ENCODE peak calls at places on chromosome 4, in seven cellular contexts. Q, N, K, Z, V, M and S are unnamed samples.

GRCh38 chr4:113407409-113407808 is 354.1 kb downstream of the CAMK2D start:
- DNase-seq in K (no peak), Q (no peak), N (no peak), Z (no peak), M (no peak), V (no peak), S (no peak)

GRCh38 chr4:41561241-41561640 is 23.3 kb downstream of the LIMCH1 start:
- DNase-seq in Z (peak; percentile 44), Q (no peak), K (no peak), M (no peak), V (no peak), N (no peak), S (no peak)

GRCh38 chr4:80610845-80611244 is 275.3 kb downstream of the CFAP299 start:
- DNase-seq in K (no peak), M (no peak), N (no peak), Z (peak; percentile 6), V (no peak), Q (no peak), S (no peak)

GRCh38 chr4:7280906-7281305 is 88.6 kb downstream of the SORCS2 start:
- DNase-seq in M (no peak), V (no peak), N (no peak), Q (no peak), Z (no peak), K (no peak), S (no peak)

GRCh38 chr4:99219072-99219471 is at the start of gene ADH6:
- DNase-seq in V (no peak), Z (no peak), N (no peak), M (no peak), Q (no peak), K (no peak), S (no peak)

GRCh38 chr4:156961241-156962068 is 10.1 kb downstream of the PDGFC start:
- DNase-seq in V (peak; percentile 30), K (no peak), M (no peak), Z (peak; percentile 34), Q (no peak), N (no peak), S (peak; percentile 83)

GRCh38 chr4:152972821-152973613 is 36.9 kb downstream of the FHDC1 start:
- DNase-seq in Z (peak; percentile 98), Q (no peak), K (no peak), N (no peak), M (no peak), V (no peak), S (peak; percentile 27)

GRCh38 chr4:148445071-148445902 is 3.1 kb upstream of the NR3C2 start:
- DNase-seq in M (peak; percentile 73), N (peak; percentile 76), V (peak; percentile 84), K (no peak), Z (peak; percentile 60), Q (peak; percentile 54), S (peak; percentile 47)

GRCh38 chr4:79650794-79651431 is 242.9 kb upstream of the GK2 start:
- DNase-seq in V (no peak), Z (peak; percentile 85), N (no peak), K (no peak), M (no peak), Q (no peak), S (peak; percentile 24)

GRCh38 chr4:6606465-6607235 is 31.7 kb downstream of the MAN2B2 start:
- DNase-seq in N (no peak), Z (no peak), K (no peak), V (no peak), Q (no peak), M (no peak), S (peak; percentile 60)

GRCh38 chr4:152316969-152317368 is 218.9 kb downstream of the FBXW7 start:
- DNase-seq in N (no peak), Q (no peak), M (no peak), K (no peak), Z (peak; percentile 38), V (no peak), S (no peak)

GRCh38 chr4:55318135-55318534 is 27.9 kb upstream of the SRD5A3 start:
- DNase-seq in V (no peak), M (no peak), Q (no peak), Z (peak; percentile 42), K (no peak), N (no peak), S (no peak)

GRCh38 chr4:2333356-2333841 is 71.5 kb upstream of the MXD4 start:
- DNase-seq in N (no peak), Q (no peak), K (peak; percentile 78), Z (no peak), M (no peak), V (no peak), S (no peak)

GRCh38 chr4:144178414-144178813 is 37.9 kb upstream of the GYPA start:
- DNase-seq in V (no peak), Q (no peak), N (no peak), Z (peak; percentile 30), M (no peak), K (no peak), S (peak; percentile 20)

GRCh38 chr4:140811429-140811828 is 55.2 kb upstream of the TBC1D9 start:
- DNase-seq in V (no peak), Q (no peak), M (no peak), K (no peak), N (no peak), Z (no peak), S (no peak)

GRCh38 chr4:137663376-137664054 is 131.2 kb upstream of the PCDH18 start:
- DNase-seq in Z (no peak), V (no peak), Q (no peak), M (no peak), N (no peak), K (no peak), S (no peak)

GRCh38 chr4:184831153-184831552 is 5.4 kb upstream of the ACSL1 start:
- DNase-seq in K (no peak), V (no peak), Q (no peak), Z (no peak), M (no peak), N (no peak), S (no peak)

GRCh38 chr4:38306482-38307071 is 346.4 kb downstream of the PTTG2 start:
- DNase-seq in N (no peak), K (no peak), Z (no peak), V (no peak), Q (no peak), M (no peak), S (no peak)

GRCh38 chr4:164188236-164188635 is 565.7 kb upstream of the SMIM31 start:
- DNase-seq in Z (no peak), Q (no peak), N (no peak), K (no peak), V (peak; percentile 20), M (no peak), S (no peak)

GRCh38 chr4:5164221-5164912 is 113.1 kb downstream of the STK32B start:
- DNase-seq in K (peak; percentile 56), Q (no peak), N (no peak), Z (no peak), M (no peak), V (no peak), S (no peak)

GRCh38 chr4:100042235-100042634 is 92.2 kb upstream of the H2AZ1 start:
- DNase-seq in N (no peak), K (no peak), M (no peak), V (no peak), Q (no peak), Z (no peak), S (no peak)

GRCh38 chr4:16505726-16506125 is 279.5 kb upstream of the TAPT1 start:
- DNase-seq in V (no peak), K (no peak), Q (no peak), Z (peak; percentile 20), N (no peak), M (no peak), S (peak; percentile 19)

GRCh38 chr4:142473218-142473959 is 372.7 kb downstream of the INPP4B start:
- DNase-seq in Q (no peak), N (peak; percentile 50), Z (no peak), V (peak; percentile 49), M (no peak), K (no peak), S (peak; percentile 47)

GRCh38 chr4:89110541-89110985 is 770 bp upstream of the TIGD2 start:
- DNase-seq in Z (no peak), Q (no peak), M (no peak), V (no peak), K (no peak), N (no peak), S (no peak)

GRCh38 chr4:15457401-15458201 is 12.1 kb upstream of the CC2D2A start:
- DNase-seq in N (no peak), V (no peak), K (no peak), Q (no peak), M (peak; percentile 3), Z (peak; percentile 76), S (no peak)

GRCh38 chr4:3436048-3436797 is 5.5 kb upstream of the HGFAC start:
- DNase-seq in Z (no peak), N (peak; percentile 37), K (no peak), V (peak; percentile 23), M (no peak), Q (no peak), S (no peak)

GRCh38 chr4:109118635-109119034 is 183.8 kb downstream of the COL25A1 start:
- DNase-seq in M (no peak), N (no peak), V (no peak), Q (no peak), Z (no peak), K (no peak), S (no peak)

GRCh38 chr4:8032381-8032780 is 92.7 kb upstream of the AFAP1 start:
- DNase-seq in V (no peak), N (no peak), Z (no peak), K (no peak), M (no peak), Q (no peak), S (no peak)

GRCh38 chr4:100424376-100424775 is 93.4 kb downstream of the EMCN start:
- DNase-seq in Z (no peak), N (no peak), M (no peak), Q (no peak), V (no peak), K (no peak), S (no peak)

GRCh38 chr4:88341227-88342192 is 37.1 kb upstream of the HERC6 start:
- DNase-seq in Q (no peak), Z (peak; percentile 79), N (peak; percentile 40), V (peak; percentile 32), K (no peak), M (no peak), S (no peak)

GRCh38 chr4:168908859-168909390 is 101.1 kb downstream of the CBR4 start:
- DNase-seq in M (no peak), Q (no peak), N (no peak), V (no peak), K (no peak), Z (peak; percentile 36), S (peak; percentile 25)

GRCh38 chr4:127479031-127479622 is 153.6 kb upstream of the INTU start:
- DNase-seq in Z (peak; percentile 63), M (no peak), N (no peak), V (no peak), Q (no peak), K (no peak), S (no peak)

GRCh38 chr4:7196283-7196651 is 3.9 kb downstream of the SORCS2 start:
- DNase-seq in V (no peak), N (no peak), K (no peak), M (no peak), Z (no peak), Q (no peak), S (no peak)